ENCODE peak calls at places on chromosome 1, in ten cellular contexts. One of them, this sample, is unnamed.

GRCh38 chr1:143698016-143698415 is 273.8 kb downstream of the FAM72C start:
- DNase-seq in Kasumi-1: peak
- DNase-seq in stimulated activated CD4-positive, alpha-beta T cell treated with anti-CD3 and anti-CD28 coated beads, Interleukin-4, amount 100 ng/mL, for 48 hours: peak
- DNase-seq in lower lobe of right lung: peak
- DNase-seq in HS-27A: no peak
- DNase-seq in AG04450: no peak
- DNase-seq in CD8-positive, alpha-beta memory T cell: no peak
- DNase-seq in SK-MEL-5: peak
- DNase-seq in midbrain: no peak
- DNase-seq in type B pancreatic cell: no peak
- DNase-seq in this sample: no peak

GRCh38 chr1:232743999-232744398 is 61.2 kb upstream of the MAP10 start:
- DNase-seq in AG04450: no peak
- DNase-seq in CD8-positive, alpha-beta memory T cell: no peak
- DNase-seq in Kasumi-1: no peak
- DNase-seq in SK-MEL-5: no peak
- DNase-seq in midbrain: no peak
- DNase-seq in lower lobe of right lung: no peak
- DNase-seq in type B pancreatic cell: no peak
- DNase-seq in HS-27A: no peak
- DNase-seq in stimulated activated CD4-positive, alpha-beta T cell treated with anti-CD3 and anti-CD28 coated beads, Interleukin-4, amount 100 ng/mL, for 48 hours: no peak
- DNase-seq in this sample: no peak

GRCh38 chr1:96183928-96184327 is 537.7 kb upstream of the PTBP2 start:
- DNase-seq in SK-MEL-5: no peak
- DNase-seq in lower lobe of right lung: no peak
- DNase-seq in HS-27A: no peak
- DNase-seq in CD8-positive, alpha-beta memory T cell: no peak
- DNase-seq in AG04450: no peak
- DNase-seq in type B pancreatic cell: no peak
- DNase-seq in midbrain: no peak
- DNase-seq in Kasumi-1: no peak
- DNase-seq in stimulated activated CD4-positive, alpha-beta T cell treated with anti-CD3 and anti-CD28 coated beads, Interleukin-4, amount 100 ng/mL, for 48 hours: no peak
- DNase-seq in this sample: no peak

GRCh38 chr1:214425723-214426419 is 125.5 kb downstream of the PTPN14 start:
- DNase-seq in midbrain: no peak
- DNase-seq in AG04450: no peak
- DNase-seq in CD8-positive, alpha-beta memory T cell: no peak
- DNase-seq in HS-27A: no peak
- DNase-seq in SK-MEL-5: no peak
- DNase-seq in type B pancreatic cell: no peak
- DNase-seq in stimulated activated CD4-positive, alpha-beta T cell treated with anti-CD3 and anti-CD28 coated beads, Interleukin-4, amount 100 ng/mL, for 48 hours: no peak
- DNase-seq in lower lobe of right lung: no peak
- DNase-seq in Kasumi-1: no peak
- DNase-seq in this sample: no peak

GRCh38 chr1:228174482-228175315 is 9.1 kb downstream of the IBA57 start:
- DNase-seq in stimulated activated CD4-positive, alpha-beta T cell treated with anti-CD3 and anti-CD28 coated beads, Interleukin-4, amount 100 ng/mL, for 48 hours: no peak
- DNase-seq in Kasumi-1: no peak
- DNase-seq in lower lobe of right lung: peak
- DNase-seq in HS-27A: no peak
- DNase-seq in AG04450: no peak
- DNase-seq in type B pancreatic cell: no peak
- DNase-seq in CD8-positive, alpha-beta memory T cell: no peak
- DNase-seq in midbrain: no peak
- DNase-seq in SK-MEL-5: no peak
- DNase-seq in this sample: no peak

GRCh38 chr1:24898152-24898908 is 31.7 kb downstream of the RUNX3 start:
- DNase-seq in type B pancreatic cell: peak
- DNase-seq in SK-MEL-5: peak
- DNase-seq in midbrain: peak
- DNase-seq in AG04450: no peak
- DNase-seq in Kasumi-1: peak
- DNase-seq in stimulated activated CD4-positive, alpha-beta T cell treated with anti-CD3 and anti-CD28 coated beads, Interleukin-4, amount 100 ng/mL, for 48 hours: peak
- DNase-seq in HS-27A: no peak
- DNase-seq in CD8-positive, alpha-beta memory T cell: peak
- DNase-seq in lower lobe of right lung: peak
- DNase-seq in this sample: no peak

GRCh38 chr1:19512545-19512944 is 27.2 kb upstream of the CAPZB start:
- DNase-seq in type B pancreatic cell: no peak
- DNase-seq in lower lobe of right lung: no peak
- DNase-seq in SK-MEL-5: no peak
- DNase-seq in HS-27A: no peak
- DNase-seq in CD8-positive, alpha-beta memory T cell: no peak
- DNase-seq in midbrain: no peak
- DNase-seq in Kasumi-1: no peak
- DNase-seq in stimulated activated CD4-positive, alpha-beta T cell treated with anti-CD3 and anti-CD28 coated beads, Interleukin-4, amount 100 ng/mL, for 48 hours: no peak
- DNase-seq in AG04450: no peak
- DNase-seq in this sample: no peak

GRCh38 chr1:80988896-80989295 is 811.8 kb upstream of the ADGRL2 start:
- DNase-seq in stimulated activated CD4-positive, alpha-beta T cell treated with anti-CD3 and anti-CD28 coated beads, Interleukin-4, amount 100 ng/mL, for 48 hours: no peak
- DNase-seq in SK-MEL-5: no peak
- DNase-seq in type B pancreatic cell: no peak
- DNase-seq in midbrain: no peak
- DNase-seq in HS-27A: no peak
- DNase-seq in lower lobe of right lung: no peak
- DNase-seq in Kasumi-1: no peak
- DNase-seq in CD8-positive, alpha-beta memory T cell: no peak
- DNase-seq in AG04450: no peak
- DNase-seq in this sample: no peak

GRCh38 chr1:208243851-208244583 is at the start of gene PLXNA2:
- DNase-seq in CD8-positive, alpha-beta memory T cell: peak
- DNase-seq in type B pancreatic cell: peak
- DNase-seq in HS-27A: no peak
- DNase-seq in midbrain: peak
- DNase-seq in SK-MEL-5: peak
- DNase-seq in Kasumi-1: no peak
- DNase-seq in lower lobe of right lung: peak
- DNase-seq in AG04450: no peak
- DNase-seq in stimulated activated CD4-positive, alpha-beta T cell treated with anti-CD3 and anti-CD28 coated beads, Interleukin-4, amount 100 ng/mL, for 48 hours: peak
- DNase-seq in this sample: peak

GRCh38 chr1:25872708-25873107 is 2.8 kb downstream of the PAQR7 start:
- DNase-seq in HS-27A: no peak
- DNase-seq in AG04450: no peak
- DNase-seq in type B pancreatic cell: no peak
- DNase-seq in lower lobe of right lung: no peak
- DNase-seq in Kasumi-1: peak
- DNase-seq in stimulated activated CD4-positive, alpha-beta T cell treated with anti-CD3 and anti-CD28 coated beads, Interleukin-4, amount 100 ng/mL, for 48 hours: no peak
- DNase-seq in SK-MEL-5: no peak
- DNase-seq in midbrain: no peak
- DNase-seq in CD8-positive, alpha-beta memory T cell: no peak
- DNase-seq in this sample: no peak

GRCh38 chr1:213369465-213369864 is 318.4 kb downstream of the RPS6KC1 start:
- DNase-seq in midbrain: no peak
- DNase-seq in HS-27A: no peak
- DNase-seq in AG04450: no peak
- DNase-seq in CD8-positive, alpha-beta memory T cell: no peak
- DNase-seq in Kasumi-1: no peak
- DNase-seq in stimulated activated CD4-positive, alpha-beta T cell treated with anti-CD3 and anti-CD28 coated beads, Interleukin-4, amount 100 ng/mL, for 48 hours: no peak
- DNase-seq in lower lobe of right lung: no peak
- DNase-seq in SK-MEL-5: no peak
- DNase-seq in type B pancreatic cell: no peak
- DNase-seq in this sample: no peak

GRCh38 chr1:202561726-202562442 is 148.4 kb downstream of the SYT2 start:
- DNase-seq in AG04450: no peak
- DNase-seq in SK-MEL-5: peak
- DNase-seq in midbrain: no peak
- DNase-seq in stimulated activated CD4-positive, alpha-beta T cell treated with anti-CD3 and anti-CD28 coated beads, Interleukin-4, amount 100 ng/mL, for 48 hours: no peak
- DNase-seq in HS-27A: no peak
- DNase-seq in Kasumi-1: no peak
- DNase-seq in CD8-positive, alpha-beta memory T cell: no peak
- DNase-seq in lower lobe of right lung: no peak
- DNase-seq in type B pancreatic cell: no peak
- DNase-seq in this sample: no peak

GRCh38 chr1:20691872-20692271 is 25.9 kb downstream of the KIF17 start:
- DNase-seq in type B pancreatic cell: no peak
- DNase-seq in SK-MEL-5: no peak
- DNase-seq in AG04450: no peak
- DNase-seq in HS-27A: no peak
- DNase-seq in CD8-positive, alpha-beta memory T cell: no peak
- DNase-seq in stimulated activated CD4-positive, alpha-beta T cell treated with anti-CD3 and anti-CD28 coated beads, Interleukin-4, amount 100 ng/mL, for 48 hours: no peak
- DNase-seq in midbrain: no peak
- DNase-seq in Kasumi-1: no peak
- DNase-seq in lower lobe of right lung: no peak
- DNase-seq in this sample: no peak

GRCh38 chr1:101250219-101250618 is 13.4 kb downstream of the S1PR1 start:
- DNase-seq in stimulated activated CD4-positive, alpha-beta T cell treated with anti-CD3 and anti-CD28 coated beads, Interleukin-4, amount 100 ng/mL, for 48 hours: no peak
- DNase-seq in type B pancreatic cell: no peak
- DNase-seq in lower lobe of right lung: no peak
- DNase-seq in Kasumi-1: no peak
- DNase-seq in midbrain: no peak
- DNase-seq in SK-MEL-5: no peak
- DNase-seq in HS-27A: no peak
- DNase-seq in CD8-positive, alpha-beta memory T cell: no peak
- DNase-seq in AG04450: no peak
- DNase-seq in this sample: no peak